ENCODE peak calls at places on chromosome 7, in six cellular contexts. J, D, L, H, E and Y are unnamed samples.
A peak's percentile ranks its signal among the peaks of the same experiment; 100 is the strongest.

GRCh38 chr7:50155755-50156154 is 62.7 kb upstream of the ZPBP start:
- DNase-seq in J (no peak), D (no peak), H (no peak), L (no peak), E (no peak), Y (no peak)

GRCh38 chr7:120168066-120168465 is 104.9 kb upstream of the KCND2 start:
- DNase-seq in L (peak; percentile 80), H (no peak), E (no peak), J (no peak), D (no peak), Y (peak; percentile 53)

GRCh38 chr7:145863-146262 is 46.5 kb upstream of the FAM20C start:
- DNase-seq in H (no peak), E (no peak), D (no peak), L (no peak), J (no peak), Y (no peak)

GRCh38 chr7:8128457-8129322 is 133.3 kb downstream of the ICA1 start:
- DNase-seq in H (no peak), D (no peak), E (no peak), L (no peak), J (no peak), Y (no peak)

GRCh38 chr7:1142051-1142635 is 17.9 kb downstream of the ZFAND2A start:
- DNase-seq in H (no peak), E (no peak), J (no peak), D (no peak), L (no peak), Y (no peak)

GRCh38 chr7:4078580-4078979 is 603.5 kb upstream of the FOXK1 start:
- DNase-seq in L (no peak), J (no peak), E (no peak), H (no peak), D (no peak), Y (no peak)

GRCh38 chr7:134919240-134919641 is 67.1 kb upstream of the AGBL3 start:
- DNase-seq in E (no peak), L (peak; percentile 27), J (no peak), D (no peak), H (no peak), Y (no peak)

GRCh38 chr7:131145770-131146169 is 181.9 kb upstream of the MKLN1 start:
- DNase-seq in E (no peak), D (no peak), L (no peak), J (no peak), H (no peak), Y (no peak)

GRCh38 chr7:44104880-44105771 is 981 bp downstream of the AEBP1 start:
- DNase-seq in H (no peak), L (peak; percentile 64), E (no peak), J (peak; percentile 51), D (peak; percentile 43), Y (peak; percentile 73)

GRCh38 chr7:128863433-128863989 is 855 bp downstream of the ATP6V1F start:
- DNase-seq in H (peak; percentile 45), J (peak; percentile 83), E (peak; percentile 35), D (no peak), L (peak; percentile 75), Y (peak; percentile 77)

GRCh38 chr7:46912692-46913091 is 669.2 kb downstream of the TNS3 start:
- DNase-seq in J (no peak), L (no peak), D (no peak), H (no peak), E (no peak), Y (no peak)

GRCh38 chr7:54687518-54688212 is 71.3 kb downstream of the SEC61G start:
- DNase-seq in J (no peak), D (no peak), H (peak; percentile 12), L (no peak), E (no peak), Y (no peak)

GRCh38 chr7:65931685-65932084 is 50.3 kb downstream of the GUSB start:
- DNase-seq in J (no peak), D (no peak), E (no peak), L (no peak), H (no peak), Y (no peak)

GRCh38 chr7:82760831-82761230 is 317.3 kb upstream of the CACNA2D1 start:
- DNase-seq in J (no peak), H (no peak), D (no peak), E (no peak), L (no peak), Y (no peak)

GRCh38 chr7:24175603-24176002 is 108.4 kb upstream of the NPY start:
- DNase-seq in D (no peak), E (no peak), L (no peak), H (no peak), J (peak; percentile 34), Y (no peak)

GRCh38 chr7:1975179-1975578 is 257.6 kb downstream of the MAD1L1 start:
- DNase-seq in J (no peak), E (no peak), H (no peak), L (no peak), D (no peak), Y (no peak)

GRCh38 chr7:148503900-148504487 is 86.6 kb upstream of the C7orf33 start:
- DNase-seq in E (peak; percentile 7), H (no peak), L (peak; percentile 63), J (peak; percentile 30), D (no peak), Y (peak; percentile 68)

GRCh38 chr7:115005942-115006341 is 84.0 kb downstream of the MDFIC start:
- DNase-seq in E (no peak), H (no peak), L (no peak), D (no peak), J (peak; percentile 46), Y (no peak)

GRCh38 chr7:94190599-94191061 is 186.5 kb upstream of the BET1 start:
- DNase-seq in J (no peak), L (peak; percentile 98), H (no peak), D (peak; percentile 88), E (no peak), Y (peak; percentile 96)

GRCh38 chr7:21939136-21939857 is 6.4 kb downstream of the CDCA7L start:
- DNase-seq in E (no peak), H (no peak), D (no peak), L (no peak), J (no peak), Y (peak; percentile 37)

GRCh38 chr7:151687523-151688235 is 168.0 kb upstream of the RHEB start:
- DNase-seq in L (peak; percentile 92), J (peak; percentile 54), D (peak; percentile 78), E (no peak), H (peak; percentile 51), Y (peak; percentile 96)

GRCh38 chr7:128961030-128961659 is 23.4 kb downstream of the IRF5 start:
- DNase-seq in H (no peak), J (no peak), E (no peak), L (no peak), D (no peak), Y (no peak)

GRCh38 chr7:665251-665650 is 61.2 kb upstream of the DNAAF5 start:
- DNase-seq in J (no peak), H (no peak), D (no peak), L (peak; percentile 66), E (no peak), Y (peak; percentile 41)

DNA sequence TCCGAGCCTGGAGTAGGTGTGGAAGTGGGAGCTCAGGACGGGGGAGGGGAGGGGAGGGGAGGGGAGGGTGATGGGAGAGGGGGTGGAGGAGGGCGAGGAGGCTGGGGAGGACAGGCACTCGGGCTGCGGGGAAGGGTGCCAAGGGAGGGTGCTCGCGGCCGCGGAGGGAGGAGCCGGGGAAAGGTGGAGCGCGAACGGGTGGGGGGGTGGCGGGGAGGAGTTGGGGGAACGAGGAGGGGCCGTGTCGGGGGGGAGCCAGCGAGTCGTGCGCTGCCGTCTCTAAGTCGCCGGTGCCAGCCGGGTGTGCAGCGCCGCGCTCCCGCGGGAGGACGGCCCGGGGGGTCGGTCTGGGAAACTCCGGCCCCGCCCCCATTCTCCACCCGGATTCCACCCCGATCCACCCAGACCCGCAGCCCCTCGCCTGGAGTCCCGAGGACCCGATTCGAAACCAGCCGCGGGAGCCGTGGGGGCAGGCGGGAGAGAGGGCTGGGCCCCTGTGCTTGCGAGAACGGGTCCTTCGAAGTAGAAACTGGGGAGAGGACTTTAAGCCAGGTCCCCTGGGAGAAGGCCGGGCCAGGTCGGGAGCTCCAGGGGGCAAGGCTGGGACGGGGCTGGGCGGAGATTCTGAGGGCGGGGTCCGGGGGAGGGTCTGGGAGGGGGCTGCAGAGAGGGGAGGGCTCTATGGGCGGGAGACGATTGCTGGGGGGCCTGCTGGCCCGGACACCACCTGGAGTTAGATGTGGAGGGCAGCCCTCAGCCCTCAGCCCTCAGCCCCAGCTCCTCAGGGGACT is at the start of gene ZNF467:
- DNase-seq in H (peak; percentile 70), J (peak; percentile 52), E (peak; percentile 62), D (no peak), L (peak; percentile 62), Y (peak; percentile 80)
- H3K4me3 ChIP-seq in H (peak within 1 kb of the TSS; percentile 54), J (peak within 1 kb of the TSS; percentile 88), E (peak within 1 kb of the TSS; percentile 57), D (peak within 1 kb of the TSS; percentile 55), L (peak within 1 kb of the TSS; percentile 41), Y (peak within 1 kb of the TSS; percentile 80)

DNA sequence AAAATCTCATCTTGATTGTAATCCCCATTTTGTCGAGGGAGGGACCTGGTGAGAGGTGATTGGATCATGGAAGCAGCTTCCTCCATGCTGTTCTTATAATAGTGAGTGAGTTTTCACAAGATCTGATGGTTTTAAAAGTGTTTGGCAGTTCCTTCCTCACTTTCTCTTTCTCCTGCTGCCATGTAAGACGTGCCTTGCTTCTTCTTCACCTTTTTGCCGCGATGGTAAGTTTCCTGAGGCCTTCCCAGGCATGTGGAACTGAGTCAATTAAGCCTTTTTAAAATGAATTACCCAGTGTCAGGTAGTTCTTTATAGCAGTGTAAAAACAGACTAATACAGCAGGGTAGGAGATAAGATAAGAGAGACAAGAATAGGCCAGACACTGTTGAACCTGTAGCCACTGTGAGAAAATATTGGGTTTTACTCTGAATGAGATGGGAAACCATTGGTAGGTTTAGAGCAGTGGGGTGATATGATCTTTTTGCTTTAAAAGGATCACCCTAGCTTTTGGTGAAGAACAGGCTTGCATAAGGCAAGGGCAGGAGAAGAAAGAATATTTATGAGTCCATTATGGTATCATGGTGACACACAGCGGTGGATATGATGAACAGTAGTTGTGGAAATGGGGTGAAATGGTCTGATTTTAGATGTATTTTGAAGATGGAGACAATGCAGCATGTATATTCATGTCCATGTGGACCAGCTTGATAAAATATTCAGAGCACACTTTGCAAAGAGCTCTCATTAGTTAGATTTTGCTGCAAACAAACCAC is 11.5 kb downstream of the OR6B1 start:
- DNase-seq in E (no peak), D (no peak), H (no peak), L (peak; percentile 40), J (no peak), Y (peak; percentile 44)
- TF ChIP-seq CTCF in E (no peak), D (peak; percentile 45), H (no peak), L (peak; percentile 37), J (no peak), Y (peak; percentile 12)

DNA sequence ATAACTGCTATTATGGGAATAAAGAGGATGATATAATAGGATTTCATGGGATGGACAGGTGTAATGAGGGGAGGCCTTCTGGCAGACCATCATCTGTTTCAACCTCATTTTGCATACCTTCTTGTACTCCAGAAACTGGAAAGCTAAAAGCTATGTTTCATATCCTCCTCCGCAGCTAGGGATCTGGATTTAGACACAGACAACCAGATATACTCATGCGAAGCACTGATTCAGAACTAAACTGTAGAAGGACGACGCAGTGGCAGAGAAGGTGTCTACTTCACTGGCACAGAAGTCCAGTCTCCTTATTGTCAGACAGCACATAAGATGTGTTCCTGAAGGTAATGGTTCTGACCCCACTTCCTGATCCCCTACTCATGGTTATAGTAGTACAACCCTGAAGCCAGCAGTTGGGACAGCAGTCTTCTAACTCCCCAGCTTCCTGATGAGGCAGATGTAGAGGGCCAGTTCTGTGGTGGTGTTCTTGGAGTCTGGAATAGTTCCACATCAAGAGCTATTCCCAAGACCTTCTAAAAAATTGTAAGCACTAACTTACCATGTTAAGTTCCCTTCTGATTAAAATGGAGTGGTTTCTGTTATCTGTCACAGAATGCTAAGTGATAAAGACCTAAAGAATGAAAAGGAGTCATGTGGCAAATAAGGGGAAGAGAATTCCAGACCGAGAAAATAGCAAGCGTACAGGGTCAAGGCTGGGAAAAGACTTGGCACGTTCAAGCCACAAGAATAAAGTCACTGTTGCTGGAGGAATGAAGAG is 550.3 kb downstream of the GRM8 start:
- DNase-seq in H (no peak), E (no peak), D (no peak), J (no peak), L (no peak), Y (peak; percentile 61)
- H3K4me3 ChIP-seq in H (no peak overlapping the region), E (no peak overlapping the region), D (no peak overlapping the region), J (no peak overlapping the region), L (no peak overlapping the region), Y (no peak overlapping the region)

GRCh38 chr7:153193144-153193595 is 433.6 kb downstream of the ACTR3B start:
- DNase-seq in J (peak; percentile 70), E (no peak), L (no peak), D (no peak), H (peak; percentile 9), Y (no peak)
- TF ChIP-seq CTCF in J (peak; percentile 82), E (no peak), L (no peak), D (no peak), H (peak; percentile 52), Y (no peak)